ENCODE peak calls at places on chromosomes 6 and 20, in four cellular contexts. N is neural progenitor cell; F is body of pancreas; G is naive thymus-derived CD4-positive, alpha-beta T cell. V is an unnamed sample.

GRCh38 chr6:170022827-170023619 is 267.9 kb downstream of the DLL1 start:
- DNase-seq in N (no peak), F (no peak), G (no peak), V (no peak)

GRCh38 chr6:123838612-123839279 is 35.1 kb downstream of the NKAIN2 start:
- DNase-seq in N (no peak), F (no peak), G (no peak), V (no peak)

GRCh38 chr6:36592221-36592655 is 1.9 kb upstream of the SRSF3 start:
- DNase-seq in N (no peak), F (no peak), G (no peak), V (no peak)

GRCh38 chr20:53788253-53789022 is 194.8 kb upstream of the ZNF217 start:
- DNase-seq in N (no peak), F (no peak), G (no peak), V (no peak)

GRCh38 chr6:135095716-135096115 is 41.1 kb upstream of the HBS1L start:
- DNase-seq in N (no peak), F (no peak), G (no peak), V (no peak)

GRCh38 chr6:150418825-150419594 is 50.2 kb downstream of the IYD start:
- DNase-seq in N (peak; percentile 69), F (peak; percentile 72), G (peak; percentile 32), V (peak; percentile 61)

GRCh38 chr20:62739581-62740285 is 31.1 kb downstream of the NTSR1 start:
- DNase-seq in N (no peak), F (no peak), G (no peak), V (no peak)

GRCh38 chr6:113674075-113674474 is 183.1 kb upstream of the MARCKS start:
- DNase-seq in N (no peak), F (peak; percentile 42), G (no peak), V (no peak)

GRCh38 chr6:104887350-104887749 is 27.6 kb upstream of the HACE1 start:
- DNase-seq in N (peak; percentile 74), F (no peak), G (no peak), V (no peak)

GRCh38 chr6:4637691-4638433 is 138.3 kb upstream of the CDYL start:
- DNase-seq in N (no peak), F (no peak), G (peak; percentile 33), V (no peak)

GRCh38 chr6:5990776-5991175 is 15.9 kb downstream of the NRN1 start:
- DNase-seq in N (no peak), F (no peak), G (no peak), V (no peak)

GRCh38 chr20:1302578-1303541 is 26.1 kb downstream of the SDCBP2 start:
- DNase-seq in N (no peak), F (no peak), G (no peak), V (no peak)

GRCh38 chr20:3777726-3778629 is 3.3 kb downstream of the SPEF1 start:
- DNase-seq in N (peak; percentile 81), F (peak; percentile 51), G (peak; percentile 59), V (peak; percentile 67)

GRCh38 chr20:45372646-45373352 is 5.3 kb downstream of the TP53TG5 start:
- DNase-seq in N (peak; percentile 51), F (no peak), G (no peak), V (no peak)
- H3K4me3 ChIP-seq in N (no peak overlapping the region), F (no peak overlapping the region), G (peak overlapping the region; percentile 74), V (no peak overlapping the region)

DNA sequence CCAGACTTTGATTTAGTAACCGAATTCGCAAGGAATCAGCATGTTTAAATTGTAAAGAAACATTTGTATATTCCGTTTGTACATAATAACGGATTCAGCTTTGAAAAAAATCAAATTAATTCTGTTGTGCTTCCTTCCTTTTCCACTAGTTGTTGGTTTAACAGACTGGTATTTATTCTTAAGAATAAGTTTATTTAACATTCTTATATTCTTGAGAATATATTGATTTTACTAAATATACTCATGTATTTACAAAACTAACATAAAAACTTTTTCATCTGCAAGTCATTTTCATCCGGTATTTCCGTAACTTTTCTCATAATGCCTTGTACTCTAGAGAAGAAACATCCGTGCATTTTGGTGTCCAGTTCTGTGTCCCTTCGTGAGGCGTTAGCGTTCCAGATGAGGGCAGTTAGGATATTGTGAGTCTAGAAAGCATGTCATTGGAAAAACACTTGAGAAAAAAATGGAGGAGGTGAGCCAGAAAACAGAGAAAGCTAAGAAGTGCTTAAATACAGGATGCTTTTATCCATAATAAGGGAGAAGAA is 1.6 kb downstream of the WRNIP1 start:
- DNase-seq in N (no peak), F (no peak), G (no peak), V (no peak)
- H3K4me1 ChIP-seq in N (peaks cover 45% of the 10 kb centered on the region), F (peaks cover 43% of the 10 kb centered on the region), G (peaks cover 30% of the 10 kb centered on the region), V (peaks cover 10% of the 10 kb centered on the region)

GRCh38 chr20:17687800-17688199 is 5.8 kb upstream of the RRBP1 start:
- DNase-seq in N (no peak), F (no peak), G (no peak), V (no peak)

GRCh38 chr20:17688965-17689364 is 6.9 kb upstream of the RRBP1 start:
- DNase-seq in N (no peak), F (no peak), G (no peak), V (no peak)

GRCh38 chr20:17693534-17694001 is 6.2 kb upstream of the BANF2 start:
- DNase-seq in N (no peak), F (no peak), G (no peak), V (no peak)

GRCh38 chr20:17691758-17692157 is 8.0 kb upstream of the BANF2 start:
- DNase-seq in N (no peak), F (no peak), G (no peak), V (no peak)

DNA sequence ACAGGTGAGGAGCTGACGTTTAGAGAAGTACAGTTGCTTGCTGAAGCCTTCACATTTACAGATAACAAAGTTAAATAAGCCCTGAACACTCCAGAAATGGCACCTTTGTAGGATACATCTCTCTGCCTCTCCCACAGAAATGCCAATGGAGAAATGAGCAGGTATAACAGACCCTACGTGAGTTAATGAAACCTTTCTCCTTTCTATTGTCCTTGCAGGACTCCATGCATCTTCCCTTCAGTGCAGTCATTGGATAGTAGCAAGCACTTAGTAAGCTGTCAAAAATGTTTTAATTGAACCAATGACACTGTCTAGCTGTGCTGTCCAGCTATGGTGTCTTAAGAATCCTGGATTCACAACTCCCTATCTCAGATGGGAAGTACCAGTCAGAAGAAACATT is 8.1 kb upstream of the RRBP1 start:
- DNase-seq in N (no peak), F (no peak), G (no peak), V (no peak)
- H3K4me3 ChIP-seq in N (no peak overlapping the region), F (no peak overlapping the region), G (no peak overlapping the region), V (no peak overlapping the region)

DNA sequence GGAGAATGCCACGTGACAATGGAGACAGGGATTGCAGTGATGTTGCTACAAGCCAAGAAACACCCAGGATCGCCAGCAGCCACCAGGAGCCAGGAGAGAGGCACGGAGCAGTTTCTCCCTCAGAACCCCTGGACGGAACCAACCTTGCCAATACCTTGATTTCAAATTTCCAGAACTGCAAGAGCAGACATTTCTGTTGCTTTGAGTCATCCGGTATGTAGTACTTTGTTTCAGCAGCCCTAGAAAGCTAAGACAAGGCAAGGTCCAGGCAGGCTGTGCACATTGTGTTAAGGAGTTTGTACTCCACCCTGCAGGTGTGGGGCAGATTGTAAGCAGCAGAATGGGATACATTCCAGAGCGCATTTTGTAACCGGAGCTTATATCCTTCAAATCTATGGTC is 48.3 kb downstream of the TRERF1 start:
- DNase-seq in N (peak; percentile 42), F (no peak), G (no peak), V (no peak)
- H3K4me1 ChIP-seq in N (peaks cover 42% of the 10 kb centered on the region), F (no peaks in the 10 kb centered on the region), G (peaks cover 29% of the 10 kb centered on the region), V (peaks cover 3% of the 10 kb centered on the region)

DNA sequence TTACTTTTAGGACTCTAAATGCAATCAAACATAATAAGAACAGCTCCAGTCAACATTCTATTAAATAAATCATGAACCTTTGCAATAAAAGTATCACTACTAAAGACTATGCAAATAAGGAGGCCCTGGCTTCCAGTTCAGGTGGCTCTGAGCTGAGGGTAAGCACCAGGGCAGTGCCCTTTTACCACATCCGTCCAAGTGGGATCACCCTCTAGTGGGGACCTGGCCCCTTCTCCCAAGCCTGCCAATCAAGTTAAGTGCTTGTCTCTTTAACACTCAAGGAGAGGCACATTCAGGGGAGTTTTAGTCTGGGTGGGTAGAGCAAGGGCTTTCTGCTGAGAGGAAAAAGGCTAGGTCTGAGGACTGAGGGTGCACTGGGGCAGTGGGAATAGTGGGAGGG is 161.4 kb downstream of the TMEM200A start:
- DNase-seq in N (no peak), F (no peak), G (no peak), V (no peak)
- H3K4me3 ChIP-seq in N (no peak overlapping the region), F (no peak overlapping the region), G (no peak overlapping the region), V (no peak overlapping the region)

GRCh38 chr6:117142145-117142544 is 123.2 kb upstream of the VGLL2 start:
- DNase-seq in N (no peak), F (no peak), G (no peak), V (no peak)

GRCh38 chr6:117142995-117143394 is 122.4 kb upstream of the VGLL2 start:
- DNase-seq in N (no peak), F (no peak), G (no peak), V (no peak)

GRCh38 chr6:117138920-117139319 is 126.4 kb upstream of the VGLL2 start:
- DNase-seq in N (no peak), F (no peak), G (no peak), V (no peak)

GRCh38 chr6:117145940-117146339 is 119.4 kb upstream of the VGLL2 start:
- DNase-seq in N (no peak), F (no peak), G (no peak), V (no peak)

GRCh38 chr6:117143647-117144046 is 121.7 kb upstream of the VGLL2 start:
- DNase-seq in N (no peak), F (no peak), G (no peak), V (no peak)
- H3K4me1 ChIP-seq in N (no peaks in the 10 kb centered on the region), F (peaks cover 6% of the 10 kb centered on the region), G (no peaks in the 10 kb centered on the region), V (peaks cover 8% of the 10 kb centered on the region)